ENCODE peak calls at places on chromosome 3, in nine cellular contexts. E is activated gamma-delta T cell treated with anti-CD3 and anti-CD28 coated beads, Interleukin-2, amount 50 U/mL, for 16 hours; U is anterior cingulate cortex; A is HCEC 1CT; N is head of caudate nucleus; G is right atrium auricular region; D is T-helper 1 cell; T is Daoy; I is renal cortical epithelial cell. H is an unnamed sample.
A peak's percentile ranks its signal among the peaks of the same experiment; 100 is the strongest.

GRCh38 chr3:122005033-122005565 is 16.9 kb downstream of the ILDR1 start:
- DNase-seq in A (no peak), D (no peak), U (no peak), N (no peak), G (no peak), T (peak; percentile 53), I (peak; percentile 62), E (no peak), H (no peak)

GRCh38 chr3:124745092-124745491 is 14.8 kb downstream of the UMPS start:
- DNase-seq in T (peak; percentile 26), N (no peak), A (no peak), I (peak; percentile 9), G (no peak), E (no peak), D (no peak), U (no peak), H (no peak)

GRCh38 chr3:188941103-188941502 is 230.7 kb upstream of the TPRG1 start:
- DNase-seq in A (no peak), N (no peak), D (no peak), T (no peak), E (no peak), I (no peak), G (peak; percentile 65), U (no peak), H (no peak)

GRCh38 chr3:53109822-53110771 is 20.1 kb downstream of the RFT1 start:
- DNase-seq in A (peak; percentile 77), E (no peak), D (no peak), U (no peak), G (peak; percentile 69), T (no peak), I (peak; percentile 29), N (no peak), H (no peak)

GRCh38 chr3:126300761-126301481 is 56.3 kb downstream of the KLF15 start:
- DNase-seq in E (no peak), D (no peak), T (no peak), N (no peak), A (no peak), G (no peak), I (peak; percentile 77), U (peak; percentile 34), H (no peak)

GRCh38 chr3:183988216-183988790 is 29.4 kb downstream of the ABCC5 start:
- DNase-seq in G (no peak), E (no peak), D (no peak), A (peak; percentile 58), I (no peak), U (no peak), T (no peak), N (no peak), H (no peak)

GRCh38 chr3:37989821-37990480 is 635 bp upstream of the VILL start:
- DNase-seq in N (no peak), A (no peak), U (no peak), D (no peak), E (no peak), G (no peak), I (no peak), T (no peak), H (no peak)

GRCh38 chr3:122745365-122746021 is 48.1 kb downstream of the HSPBAP1 start:
- DNase-seq in U (no peak), A (peak; percentile 78), I (peak; percentile 73), N (no peak), E (no peak), G (no peak), T (peak; percentile 4), D (no peak), H (no peak)

GRCh38 chr3:53813229-53813628 is 33.0 kb downstream of the CHDH start:
- DNase-seq in N (no peak), E (no peak), T (no peak), I (no peak), A (no peak), D (no peak), G (no peak), U (no peak), H (no peak)

H was measured in osteocyte.